ENCODE peak calls at places on chromosomes 13 and 19, in four cellular contexts. Z is H1, Y is tibial nerve, E is Peyer's patch. J is an unnamed sample.

GRCh38 chr13:108609353-108609752 is 20.1 kb upstream of the MYO16 start:
- DNase-seq in E (no peak), Z (no peak), Y (no peak), J (peak; percentile 23)

GRCh38 chr19:29405728-29405995 is 120.1 kb upstream of the VSTM2B start:
- DNase-seq in E (no peak), Z (no peak), Y (no peak), J (no peak)

GRCh38 chr13:23692816-23693215 is 122.6 kb downstream of the TNFRSF19 start:
- DNase-seq in Y (no peak), Z (no peak), E (no peak), J (no peak)

GRCh38 chr13:57553932-57554331 is 77.6 kb upstream of the PCDH17 start:
- DNase-seq in E (no peak), Y (no peak), Z (no peak), J (no peak)

GRCh38 chr13:92303428-92303827 is 905.0 kb downstream of the GPC5 start:
- DNase-seq in Z (no peak), E (no peak), Y (no peak), J (no peak)

GRCh38 chr13:51643114-51643881 is 59.0 kb downstream of the WDFY2 start:
- DNase-seq in Y (no peak), E (no peak), Z (no peak), J (no peak)

GRCh38 chr13:113359556-113359955 is 4.4 kb downstream of the GRTP1 start:
- DNase-seq in E (no peak), Z (no peak), Y (no peak), J (peak; percentile 52)

GRCh38 chr19:29690842-29691241 is 24.2 kb downstream of the C19orf12 start:
- DNase-seq in Y (no peak), Z (no peak), E (no peak), J (no peak)

GRCh38 chr19:44702551-44703176 is 3.7 kb downstream of the CEACAM16 start:
- DNase-seq in Z (no peak), E (no peak), Y (no peak), J (no peak)

GRCh38 chr19:18660051-18660910 is 23.2 kb upstream of the CRTC1 start:
- DNase-seq in E (no peak), Y (peak; percentile 58), Z (no peak), J (no peak)

GRCh38 chr19:44552324-44552723 is 22.8 kb upstream of the CEACAM20 start:
- DNase-seq in Y (no peak), E (no peak), Z (peak; percentile 70), J (peak; percentile 55)

DNA sequence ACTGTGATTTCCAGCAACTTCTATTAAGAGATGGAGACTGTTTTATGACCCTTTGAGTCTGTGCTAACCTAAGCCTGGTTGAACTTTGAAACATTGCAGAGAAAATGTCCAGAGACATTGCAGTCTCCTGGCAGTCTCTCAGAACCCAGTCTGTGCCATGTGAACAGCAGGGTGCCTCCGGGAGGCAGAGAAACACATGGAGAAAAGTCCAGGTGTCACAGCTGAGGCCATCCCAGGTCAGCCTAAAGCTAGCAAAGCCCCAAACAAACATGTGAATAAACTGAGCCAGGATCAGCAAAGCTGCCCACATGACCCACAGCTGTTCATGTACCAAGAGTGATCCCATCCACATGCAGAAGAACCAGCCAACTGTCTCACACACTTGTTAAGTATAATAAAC is 7.8 kb downstream of the CYP4F11 start:
- DNase-seq in Z (no peak), Y (no peak), E (no peak), J (no peak)
- TF ChIP-seq POLR2A in Z (no peak), Y (no peak), E (no peak), J (no peak)

GRCh38 chr19:13023666-13024065 is 28.4 kb downstream of the NFIX start:
- DNase-seq in Y (no peak), Z (no peak), E (no peak), J (no peak)

GRCh38 chr19:13020002-13020414 is 24.7 kb downstream of the NFIX start:
- DNase-seq in Y (no peak), E (no peak), Z (peak; percentile 75), J (no peak)

GRCh38 chr19:13022859-13023636 is 27.8 kb downstream of the NFIX start:
- DNase-seq in E (peak; percentile 24), Y (peak; percentile 73), Z (no peak), J (peak; percentile 80)

GRCh38 chr19:13024126-13024957 is 29.1 kb downstream of the NFIX start:
- DNase-seq in E (no peak), Z (no peak), Y (no peak), J (no peak)

DNA sequence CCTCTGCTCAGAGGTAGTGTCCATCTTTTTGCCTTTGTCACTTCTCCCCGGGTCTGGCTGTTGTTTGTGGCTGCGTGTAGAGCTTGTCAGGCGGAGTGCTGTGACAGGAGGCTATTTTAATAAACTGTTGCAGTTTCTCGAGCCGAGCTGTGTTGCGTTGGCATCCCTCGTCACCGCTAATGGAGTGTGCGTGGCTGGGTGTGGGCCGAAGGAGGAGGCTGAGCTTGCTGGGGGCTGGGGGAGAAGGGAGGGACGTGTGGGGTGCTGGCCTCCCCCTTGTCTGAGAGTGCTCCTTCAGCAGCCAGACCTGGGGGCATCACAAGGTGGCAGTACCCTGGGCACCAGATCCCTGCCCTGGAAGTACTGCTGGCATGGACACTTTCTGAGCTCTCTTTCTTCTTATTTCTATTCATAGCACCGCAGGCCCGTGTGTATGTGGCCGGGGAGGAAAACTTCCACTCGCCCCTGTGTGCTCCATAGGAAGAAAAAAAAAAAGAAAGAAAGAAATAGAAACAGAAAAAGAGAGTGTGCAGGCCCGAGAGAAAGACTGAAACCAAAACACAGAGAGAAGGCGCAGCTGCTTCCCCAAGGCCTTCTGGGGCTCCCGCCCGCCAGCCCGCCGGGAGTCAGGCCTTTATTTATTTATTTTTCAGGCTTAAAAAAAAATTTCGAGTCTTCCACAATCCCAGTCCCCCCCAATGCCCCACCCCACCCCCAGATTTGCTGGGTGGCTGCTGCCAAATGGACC is 27.0 kb downstream of the NFIX start:
- DNase-seq in Z (no peak), E (no peak), Y (no peak), J (no peak)
- H3K4me3 ChIP-seq in Z (no peak overlapping the region), E (peak overlapping the region; percentile 49), Y (peak overlapping the region; percentile 24), J (no peak overlapping the region)

GRCh38 chr19:13492128-13492527 is 14.2 kb downstream of the CACNA1A start:
- DNase-seq in Y (no peak), Z (no peak), E (no peak), J (no peak)
- H3K27me3 ChIP-seq in Y (no peaks in the 10 kb centered on the region), Z (no peaks in the 10 kb centered on the region), E (no peaks in the 10 kb centered on the region), J (no peaks in the 10 kb centered on the region)

DNA sequence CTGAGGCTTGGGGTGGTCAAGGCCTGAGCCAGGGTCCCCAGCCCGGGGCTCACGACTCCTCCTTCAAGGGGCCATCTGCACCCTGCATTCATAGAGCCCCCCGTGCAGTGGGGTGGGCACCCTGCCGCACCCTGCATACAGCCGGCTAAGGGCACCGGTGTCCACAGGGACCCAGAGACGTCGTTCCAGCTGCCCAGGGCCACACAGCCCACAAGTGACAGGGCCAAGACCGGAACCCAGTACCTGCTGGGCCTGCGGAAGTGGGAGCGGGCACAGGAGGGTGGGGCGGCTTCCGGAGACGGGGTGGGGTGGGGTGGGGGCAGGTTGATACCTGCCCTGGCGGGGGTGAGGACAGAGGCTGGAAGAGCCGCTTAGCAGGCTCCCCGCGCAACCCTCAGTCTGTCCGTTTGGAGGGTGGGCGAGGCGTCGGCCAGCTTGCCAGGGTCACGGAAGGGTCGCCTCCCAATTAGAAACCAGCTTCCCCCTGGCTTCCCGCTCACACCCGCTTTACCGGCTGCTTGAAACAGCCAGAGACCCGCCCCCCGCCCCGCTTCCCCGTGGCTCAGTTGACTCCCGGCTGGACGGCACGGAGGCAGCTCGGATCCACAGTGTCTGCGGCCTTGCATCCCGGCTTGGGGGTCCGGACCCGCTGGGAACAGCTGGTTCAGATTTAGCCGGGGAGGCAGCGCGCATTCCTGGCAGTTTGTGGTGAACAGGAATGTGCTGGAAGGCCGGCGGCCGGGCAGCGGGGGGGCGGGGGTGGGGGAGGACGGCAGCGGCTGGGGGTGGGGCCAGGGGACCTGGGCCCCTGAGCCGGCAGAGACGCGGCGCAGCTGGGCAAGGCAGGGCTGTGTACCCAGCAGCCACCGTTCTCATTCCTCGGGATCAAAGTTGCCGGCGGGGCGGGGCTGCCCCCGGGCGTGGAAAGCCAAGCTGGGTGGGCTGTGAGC is 1.8 kb downstream of the CNN2 start:
- DNase-seq in Z (no peak), E (peak; percentile 80), Y (no peak), J (peak; percentile 66)
- TF ChIP-seq POLR2A in Z (peak; percentile 74), E (no peak), Y (no peak), J (no peak)

DNA sequence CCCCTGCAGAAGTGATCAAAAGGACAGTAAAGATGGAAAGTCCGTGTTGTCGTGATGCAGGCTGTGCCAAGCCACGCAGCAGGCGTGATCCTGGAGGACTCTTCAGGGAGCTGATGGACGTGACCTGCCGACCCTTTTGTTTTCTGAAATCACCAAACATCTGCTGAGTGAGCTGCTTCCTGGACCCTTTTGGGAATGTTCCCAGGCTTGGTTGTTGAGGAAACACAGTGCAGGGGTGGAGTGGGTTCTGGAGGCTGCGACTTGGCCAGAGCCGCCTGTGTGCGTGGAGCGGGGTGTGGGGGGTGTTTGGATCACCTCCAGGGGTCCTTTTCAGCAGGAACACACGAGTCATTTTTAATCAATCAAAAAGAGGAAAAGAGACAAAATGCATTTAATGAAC is 15.4 kb upstream of the CPAMD8 start:
- DNase-seq in Y (no peak), Z (no peak), E (no peak), J (no peak)
- H3K4me3 ChIP-seq in Y (no peak overlapping the region), Z (no peak overlapping the region), E (no peak overlapping the region), J (no peak overlapping the region)

GRCh38 chr19:41987141-41987860 is 6.7 kb downstream of the ATP1A3 start:
- DNase-seq in Y (no peak), Z (no peak), E (no peak), J (no peak)
- H3K27me3 ChIP-seq in Y (no peaks in the 10 kb centered on the region), Z (no peaks in the 10 kb centered on the region), E (no peaks in the 10 kb centered on the region), J (no peaks in the 10 kb centered on the region)

DNA sequence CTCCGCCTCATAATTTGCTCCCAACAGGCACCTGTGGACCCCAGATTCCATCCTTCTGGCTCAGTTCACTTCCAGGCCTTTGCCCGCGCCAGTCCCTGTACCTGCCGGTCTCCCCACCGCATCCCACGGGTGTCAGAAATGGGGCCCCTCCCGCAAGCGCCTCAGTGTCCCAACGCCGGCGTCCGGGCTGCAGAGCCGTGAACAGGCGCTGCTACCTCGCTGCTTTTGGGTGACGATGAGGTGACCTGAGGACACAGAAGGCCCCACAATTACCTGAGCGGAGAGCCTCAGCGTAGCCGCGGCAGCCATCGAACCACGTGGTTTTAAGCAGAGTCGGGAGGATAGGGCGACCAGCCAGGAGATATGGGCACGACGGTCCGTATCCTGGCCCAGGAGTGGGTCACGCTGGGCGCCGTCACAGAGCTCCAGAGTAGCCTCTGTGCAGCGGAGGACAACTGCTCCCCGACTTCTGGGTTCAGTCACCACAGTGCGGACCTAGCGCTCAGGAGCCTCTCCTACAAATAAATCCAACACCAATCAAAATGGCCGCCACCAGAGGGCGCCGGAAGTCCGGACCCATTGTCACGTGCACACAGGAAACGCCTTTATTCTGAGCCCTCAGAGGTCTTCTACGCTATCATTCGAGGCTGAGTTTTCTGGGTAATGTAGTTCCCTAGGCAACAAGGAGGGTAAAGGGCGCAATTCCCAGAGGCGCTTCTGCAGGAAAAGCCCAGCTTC is at the start of gene ZNF814:
- DNase-seq in E (peak; percentile 90), Y (peak; percentile 46), Z (peak; percentile 85), J (peak; percentile 94)
- TF ChIP-seq POLR2A in E (peak; percentile 5), Y (no peak), Z (peak; percentile 96), J (no peak)